ENCODE peak calls at places on chromosomes 6 and 20, in five cellular contexts. K, D, L, Y and T are unnamed samples.

GRCh38 chr6:163501440-163501839 is 86.9 kb downstream of the QKI start:
- DNase-seq in K (no peak), D (no peak), Y (no peak), L (no peak), T (no peak)

GRCh38 chr6:94269256-94269655 is 849.9 kb upstream of the EPHA7 start:
- DNase-seq in K (no peak), D (no peak), L (no peak), Y (no peak), T (no peak)

GRCh38 chr20:36030143-36030542 is 61.8 kb downstream of the CNBD2 start:
- DNase-seq in D (no peak), L (no peak), K (no peak), Y (no peak), T (no peak)

GRCh38 chr20:58870293-58871014 is 17.9 kb downstream of the GNAS start:
- DNase-seq in D (peak; percentile 61), K (peak; percentile 68), Y (no peak), L (peak; percentile 68), T (no peak)

GRCh38 chr20:34983089-34983820 is 27.6 kb downstream of the MYH7B start:
- DNase-seq in L (no peak), Y (no peak), K (no peak), D (no peak), T (no peak)

GRCh38 chr6:13181398-13181797 is 146.9 kb downstream of the TBC1D7 start:
- DNase-seq in L (no peak), Y (no peak), D (no peak), K (no peak), T (no peak)

GRCh38 chr20:22691369-22692118 is 107.2 kb upstream of the FOXA2 start:
- DNase-seq in K (no peak), D (peak; percentile 59), L (peak; percentile 71), Y (peak; percentile 24), T (peak; percentile 63)

GRCh38 chr20:60313609-60314008 is 355.4 kb downstream of the CDH26 start:
- DNase-seq in K (no peak), Y (no peak), L (no peak), D (no peak), T (no peak)

GRCh38 chr20:46396052-46396451 is 10.4 kb downstream of the ELMO2 start:
- DNase-seq in Y (no peak), K (no peak), L (no peak), D (no peak), T (no peak)

GRCh38 chr6:114707081-114707480 is 364.3 kb upstream of the HS3ST5 start:
- DNase-seq in L (no peak), D (no peak), K (no peak), Y (no peak), T (no peak)